ENCODE peak calls at places on chromosomes 16 and 17, in nine cellular contexts. G is skeletal muscle cell, Z is germinal center, H is hypothalamus, M is Caco-2, N is NCI-H524 treated with DMSO at 0.1 percent for 48 hours, L is M059J, E is progenitor cell of endocrine pancreas, O is PC-3. I is an unnamed sample.

GRCh38 chr17:47276868-47277267 is 23.2 kb downstream of the ITGB3 start:
- DNase-seq in G (peak), Z (no peak), H (peak), M (no peak), N (no peak), L (peak), E (no peak), O (peak), I (no peak)

GRCh38 chr16:445566-445965 is 20.1 kb downstream of the RAB11FIP3 start:
- DNase-seq in G (no peak), Z (no peak), H (no peak), M (no peak), N (no peak), L (no peak), E (no peak), O (no peak), I (no peak)

GRCh38 chr16:12067714-12068401 is 91.3 kb downstream of the SNX29 start:
- DNase-seq in G (peak), Z (peak), H (peak), M (peak), N (peak), L (peak), E (peak), O (peak), I (no peak)

GRCh38 chr17:56798916-56799315 is 34.8 kb downstream of the C17orf67 start:
- DNase-seq in G (no peak), Z (no peak), H (no peak), M (no peak), N (no peak), L (peak), E (no peak), O (no peak), I (no peak)

GRCh38 chr17:39600469-39601009 is 7.2 kb downstream of the NEUROD2 start:
- DNase-seq in G (no peak), Z (no peak), H (no peak), M (no peak), N (no peak), L (no peak), E (no peak), O (no peak), I (no peak)

GRCh38 chr16:53052519-53053501 is at the start of gene CHD9NB:
- DNase-seq in G (peak), Z (no peak), H (no peak), M (peak), N (no peak), L (peak), E (no peak), O (peak), I (no peak)

GRCh38 chr17:77404812-77405581 is 264.2 kb downstream of the SEC14L1 start:
- DNase-seq in G (no peak), Z (peak), H (no peak), M (no peak), N (no peak), L (peak), E (no peak), O (peak), I (peak)

GRCh38 chr16:67847064-67847861 is at the start of gene CENPT:
- DNase-seq in G (no peak), Z (peak), H (peak), M (peak), N (no peak), L (peak), E (no peak), O (peak), I (no peak)

GRCh38 chr17:19319771-19320505 is 42.6 kb downstream of the B9D1 start:
- DNase-seq in G (no peak), Z (no peak), H (no peak), M (no peak), N (no peak), L (no peak), E (no peak), O (no peak), I (no peak)

GRCh38 chr16:50610331-50611262 is 62.4 kb downstream of the NKD1 start:
- DNase-seq in G (no peak), Z (no peak), H (peak), M (no peak), N (peak), L (no peak), E (no peak), O (no peak), I (no peak)

GRCh38 chr17:422196-422930 is 69.8 kb upstream of the RPH3AL start:
- DNase-seq in G (no peak), Z (no peak), H (no peak), M (no peak), N (no peak), L (no peak), E (no peak), O (no peak), I (no peak)

GRCh38 chr16:82900611-82901010 is 273.8 kb downstream of the CDH13 start:
- DNase-seq in G (no peak), Z (no peak), H (no peak), M (no peak), N (no peak), L (no peak), E (no peak), O (no peak), I (no peak)

GRCh38 chr17:72253597-72253996 is 132.8 kb downstream of the SOX9 start:
- DNase-seq in G (no peak), Z (no peak), H (no peak), M (no peak), N (no peak), L (no peak), E (no peak), O (no peak), I (no peak)

GRCh38 chr16:61374071-61374470 is 662.2 kb downstream of the CDH8 start:
- DNase-seq in G (no peak), Z (no peak), H (no peak), M (no peak), N (no peak), L (no peak), E (no peak), O (no peak), I (no peak)

GRCh38 chr17:81440511-81441244 is 45.4 kb downstream of the BAHCC1 start:
- DNase-seq in G (no peak), Z (peak), H (no peak), M (peak), N (peak), L (no peak), E (peak), O (peak), I (no peak)

GRCh38 chr17:21058098-21058893 is 15.5 kb upstream of the USP22 start:
- DNase-seq in G (peak), Z (no peak), H (no peak), M (peak), N (no peak), L (peak), E (no peak), O (peak), I (no peak)

GRCh38 chr17:80126449-80126715 is 20.5 kb downstream of the EIF4A3 start:
- DNase-seq in G (no peak), Z (no peak), H (no peak), M (no peak), N (no peak), L (no peak), E (no peak), O (no peak), I (no peak)

GRCh38 chr17:40458001-40458791 is 14.9 kb downstream of the IGFBP4 start:
- DNase-seq in G (no peak), Z (no peak), H (no peak), M (no peak), N (no peak), L (no peak), E (no peak), O (peak), I (no peak)

GRCh38 chr17:56812971-56813388 is 20.7 kb downstream of the C17orf67 start:
- DNase-seq in G (no peak), Z (no peak), H (no peak), M (no peak), N (peak), L (no peak), E (no peak), O (no peak), I (no peak)

GRCh38 chr16:87979352-87979751 is 28.1 kb downstream of the BANP start:
- DNase-seq in G (no peak), Z (no peak), H (no peak), M (no peak), N (no peak), L (no peak), E (no peak), O (no peak), I (no peak)

GRCh38 chr16:76345093-76345735 is 68.0 kb downstream of the CNTNAP4 start:
- DNase-seq in G (peak), Z (no peak), H (no peak), M (no peak), N (no peak), L (no peak), E (no peak), O (no peak), I (no peak)

GRCh38 chr16:49560018-49560830 is 186.6 kb downstream of the C16orf78 start:
- DNase-seq in G (peak), Z (no peak), H (no peak), M (no peak), N (peak), L (no peak), E (no peak), O (no peak), I (no peak)

GRCh38 chr16:11836653-11837244 is 14.6 kb downstream of the RSL1D1 start:
- DNase-seq in G (peak), Z (no peak), H (no peak), M (no peak), N (peak), L (peak), E (no peak), O (peak), I (no peak)

GRCh38 chr17:48478224-48479013 is 48.4 kb upstream of the SKAP1 start:
- DNase-seq in G (no peak), Z (peak), H (no peak), M (no peak), N (no peak), L (no peak), E (no peak), O (no peak), I (no peak)

I was measured in T-helper 17 cell.